ENCODE peak calls at places on chromosome 17, in eight cellular contexts. One of them, this sample, is unnamed.

GRCh38 chr17:1315891-1316403 is 36.5 kb downstream of the TRARG1 start:
- DNase-seq in kidney epithelial cell: no peak
- DNase-seq in brain microvascular endothelial cell: no peak
- DNase-seq in GM20000: no peak
- DNase-seq in activated CD8-positive, alpha-beta T cell treated with anti-CD3 and anti-CD28 coated beads, Interleukin-2, amount 10 ng/mL, durations not matched to agents 7 days and 5 days: no peak
- DNase-seq in AG08396: no peak
- DNase-seq in endothelial cell: no peak
- DNase-seq in neural crest cell: no peak
- DNase-seq in this sample: no peak

GRCh38 chr17:48631693-48632578 is 5.8 kb upstream of the HOXB9 start:
- DNase-seq in GM20000: no peak
- DNase-seq in activated CD8-positive, alpha-beta T cell treated with anti-CD3 and anti-CD28 coated beads, Interleukin-2, amount 10 ng/mL, durations not matched to agents 7 days and 5 days: no peak
- DNase-seq in kidney epithelial cell: no peak
- DNase-seq in AG08396: no peak
- DNase-seq in brain microvascular endothelial cell: no peak
- DNase-seq in endothelial cell: peak
- DNase-seq in neural crest cell: no peak
- DNase-seq in this sample: no peak

GRCh38 chr17:68035131-68035522 is 408 bp upstream of the KPNA2 start:
- DNase-seq in GM20000: no peak
- DNase-seq in AG08396: no peak
- DNase-seq in brain microvascular endothelial cell: peak
- DNase-seq in kidney epithelial cell: no peak
- DNase-seq in activated CD8-positive, alpha-beta T cell treated with anti-CD3 and anti-CD28 coated beads, Interleukin-2, amount 10 ng/mL, durations not matched to agents 7 days and 5 days: peak
- DNase-seq in endothelial cell: peak
- DNase-seq in neural crest cell: peak
- DNase-seq in this sample: no peak

GRCh38 chr17:40696651-40697072 is 6.9 kb downstream of the KRT24 start:
- DNase-seq in neural crest cell: no peak
- DNase-seq in activated CD8-positive, alpha-beta T cell treated with anti-CD3 and anti-CD28 coated beads, Interleukin-2, amount 10 ng/mL, durations not matched to agents 7 days and 5 days: no peak
- DNase-seq in GM20000: no peak
- DNase-seq in kidney epithelial cell: no peak
- DNase-seq in endothelial cell: no peak
- DNase-seq in brain microvascular endothelial cell: no peak
- DNase-seq in AG08396: no peak
- DNase-seq in this sample: no peak

GRCh38 chr17:8420041-8420934 is 15.4 kb upstream of the NDEL1 start:
- DNase-seq in kidney epithelial cell: no peak
- DNase-seq in brain microvascular endothelial cell: peak
- DNase-seq in endothelial cell: no peak
- DNase-seq in neural crest cell: no peak
- DNase-seq in AG08396: peak
- DNase-seq in activated CD8-positive, alpha-beta T cell treated with anti-CD3 and anti-CD28 coated beads, Interleukin-2, amount 10 ng/mL, durations not matched to agents 7 days and 5 days: no peak
- DNase-seq in GM20000: no peak
- DNase-seq in this sample: peak

GRCh38 chr17:73976676-73977521 is 226.6 kb upstream of the RPL38 start:
- DNase-seq in brain microvascular endothelial cell: no peak
- DNase-seq in endothelial cell: no peak
- DNase-seq in GM20000: no peak
- DNase-seq in AG08396: no peak
- DNase-seq in kidney epithelial cell: no peak
- DNase-seq in activated CD8-positive, alpha-beta T cell treated with anti-CD3 and anti-CD28 coated beads, Interleukin-2, amount 10 ng/mL, durations not matched to agents 7 days and 5 days: no peak
- DNase-seq in neural crest cell: no peak
- DNase-seq in this sample: no peak

GRCh38 chr17:35240861-35241260 is 2.0 kb upstream of the SLFN5 start:
- DNase-seq in neural crest cell: no peak
- DNase-seq in AG08396: no peak
- DNase-seq in kidney epithelial cell: no peak
- DNase-seq in GM20000: no peak
- DNase-seq in activated CD8-positive, alpha-beta T cell treated with anti-CD3 and anti-CD28 coated beads, Interleukin-2, amount 10 ng/mL, durations not matched to agents 7 days and 5 days: no peak
- DNase-seq in brain microvascular endothelial cell: no peak
- DNase-seq in endothelial cell: no peak
- DNase-seq in this sample: no peak

GRCh38 chr17:14321980-14322776 is 21.3 kb downstream of the HS3ST3B1 start:
- DNase-seq in endothelial cell: no peak
- DNase-seq in GM20000: no peak
- DNase-seq in AG08396: no peak
- DNase-seq in neural crest cell: no peak
- DNase-seq in activated CD8-positive, alpha-beta T cell treated with anti-CD3 and anti-CD28 coated beads, Interleukin-2, amount 10 ng/mL, durations not matched to agents 7 days and 5 days: no peak
- DNase-seq in brain microvascular endothelial cell: no peak
- DNase-seq in kidney epithelial cell: no peak
- DNase-seq in this sample: no peak

GRCh38 chr17:67359960-67360817 is 6.2 kb downstream of the PSMD12 start:
- DNase-seq in neural crest cell: no peak
- DNase-seq in AG08396: no peak
- DNase-seq in GM20000: no peak
- DNase-seq in activated CD8-positive, alpha-beta T cell treated with anti-CD3 and anti-CD28 coated beads, Interleukin-2, amount 10 ng/mL, durations not matched to agents 7 days and 5 days: peak
- DNase-seq in endothelial cell: peak
- DNase-seq in brain microvascular endothelial cell: no peak
- DNase-seq in kidney epithelial cell: no peak
- DNase-seq in this sample: no peak

This sample was measured in GM04503.